ENCODE peak calls at places on chromosomes 13 and 19, in eight cellular contexts. F is WERI-Rb-1; Y is H9; Q is naive thymus-derived CD4-positive, alpha-beta T cell; C is A549; P is heart left ventricle; H is right atrium auricular region; T is pancreas. E is an unnamed sample.

GRCh38 chr13:49657241-49657641 is 28.9 kb downstream of the ARL11 start:
- DNase-seq in F (peak; percentile 78), Y (no peak), Q (no peak), C (no peak), P (no peak), H (no peak), T (no peak), E (peak; percentile 73)

GRCh38 chr13:111480976-111481375 is 160.5 kb downstream of the TEX29 start:
- DNase-seq in F (peak; percentile 5), Y (no peak), Q (no peak), C (no peak), P (no peak), H (no peak), T (no peak), E (no peak)

GRCh38 chr13:90315061-90315460 is 1032.4 kb upstream of the MIR17HG start:
- DNase-seq in F (peak; percentile 46), Y (no peak), Q (no peak), C (no peak), P (no peak), H (no peak), T (no peak), E (peak; percentile 79)

GRCh38 chr13:112803422-112803821 is 113.6 kb downstream of the ATP11A start:
- DNase-seq in F (no peak), Y (no peak), Q (no peak), C (no peak), P (no peak), H (no peak), T (no peak), E (no peak)

GRCh38 chr19:1513492-1514294 is 874 bp upstream of the ADAMTSL5 start:
- DNase-seq in F (peak; percentile 55), Y (peak; percentile 56), Q (peak; percentile 69), C (peak; percentile 39), P (no peak), H (no peak), T (peak; percentile 76), E (peak; percentile 57)

GRCh38 chr19:35262101-35262761 is 6.5 kb upstream of the USF2 start:
- DNase-seq in F (peak; percentile 5), Y (peak; percentile 23), Q (no peak), C (no peak), P (no peak), H (peak; percentile 50), T (peak; percentile 38), E (no peak)

GRCh38 chr13:33284916-33285315 is 639 bp downstream of the STARD13 start:
- DNase-seq in F (no peak), Y (no peak), Q (no peak), C (no peak), P (no peak), H (no peak), T (no peak), E (no peak)

GRCh38 chr13:48304132-48304876 is 753 bp downstream of the RB1 start:
- DNase-seq in F (no peak), Y (no peak), Q (peak; percentile 30), C (peak; percentile 6), P (peak; percentile 47), H (no peak), T (no peak), E (peak; percentile 59)

GRCh38 chr19:52936958-52937334 is 13.7 kb upstream of the ZNF888 start:
- DNase-seq in F (no peak), Y (no peak), Q (no peak), C (no peak), P (no peak), H (no peak), T (no peak), E (no peak)

GRCh38 chr13:112434032-112434431 is 57.9 kb downstream of the SPACA7 start:
- DNase-seq in F (no peak), Y (no peak), Q (no peak), C (no peak), P (no peak), H (peak; percentile 34), T (no peak), E (no peak)

DNA sequence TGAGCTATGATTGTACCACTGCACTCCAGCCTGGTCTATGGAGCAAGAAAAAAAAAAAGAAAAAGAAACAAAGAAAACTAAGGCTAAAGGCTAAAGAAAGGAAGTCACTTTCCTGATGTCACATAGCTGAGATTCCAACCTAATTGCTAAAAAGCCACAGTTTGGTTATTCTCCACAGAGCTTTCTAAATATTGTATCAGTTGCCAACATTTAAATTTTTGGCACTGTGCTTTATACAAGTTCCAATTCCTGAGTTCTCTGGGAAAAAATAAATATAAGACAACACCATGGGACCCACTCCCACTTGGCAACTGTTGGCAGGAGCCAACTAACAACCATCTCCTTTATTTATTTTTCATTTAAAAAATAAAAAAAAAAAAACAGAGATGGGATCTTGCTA is 11.2 kb upstream of the LYPD3 start:
- DNase-seq in F (no peak), Y (no peak), Q (no peak), C (no peak), P (no peak), H (no peak), T (no peak), E (no peak)
- H3K27ac ChIP-seq in F (no peak overlapping the region), Y (no peak overlapping the region), Q (peak overlapping the region; percentile 92), C (no peak overlapping the region), P (no peak overlapping the region), H (no peak overlapping the region), T (no peak overlapping the region), E (no peak overlapping the region)

DNA sequence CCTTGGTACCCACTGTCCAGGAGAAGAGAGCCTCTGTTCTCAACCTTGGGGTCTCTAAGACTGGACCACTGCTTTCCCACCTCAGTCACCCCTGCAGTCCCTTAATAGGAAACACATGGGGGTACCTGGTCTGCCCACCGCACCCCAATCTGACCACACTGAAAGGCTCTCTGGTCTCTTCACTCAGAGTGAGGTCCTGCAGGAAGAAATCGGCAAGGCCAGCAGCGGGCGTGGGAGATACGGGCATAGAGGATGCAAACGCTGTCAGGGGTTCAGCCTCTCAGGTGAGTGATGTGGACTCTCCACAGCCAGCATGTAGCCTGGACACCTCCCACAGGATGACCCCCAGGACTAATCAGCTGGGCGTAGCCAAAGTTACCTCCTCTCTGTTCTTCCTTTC is 3.5 kb downstream of the SIGLEC9 start:
- DNase-seq in F (no peak), Y (no peak), Q (no peak), C (no peak), P (no peak), H (no peak), T (no peak), E (no peak)
- H3K27ac ChIP-seq in F (no peak overlapping the region), Y (no peak overlapping the region), Q (no peak overlapping the region), C (no peak overlapping the region), P (peak overlapping the region; percentile 56), H (peak overlapping the region; percentile 16), T (no peak overlapping the region), E (no peak overlapping the region)

DNA sequence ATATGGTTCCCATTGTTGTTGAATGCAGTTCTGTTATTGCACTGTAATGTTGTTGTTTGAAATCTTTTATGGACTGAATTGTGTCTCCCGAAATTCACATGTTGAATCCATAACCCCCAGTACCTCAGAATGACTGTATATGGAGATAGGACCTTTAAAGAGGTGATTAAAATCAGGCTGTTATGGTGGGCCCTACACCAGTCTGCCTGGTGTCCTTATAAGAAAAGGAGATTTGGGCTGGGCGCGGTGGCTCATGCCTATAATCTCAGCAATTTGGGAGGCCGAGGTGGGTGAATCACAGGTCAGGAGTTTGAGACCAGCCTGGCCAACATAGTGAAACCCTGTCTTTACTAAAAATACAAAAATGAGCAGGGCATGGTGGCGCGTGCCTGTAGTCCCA is 7.4 kb downstream of the CXCL17 start:
- DNase-seq in F (no peak), Y (no peak), Q (no peak), C (no peak), P (no peak), H (no peak), T (no peak), E (no peak)
- H3K27ac ChIP-seq in F (no peak overlapping the region), Y (no peak overlapping the region), Q (no peak overlapping the region), C (no peak overlapping the region), P (no peak overlapping the region), H (no peak overlapping the region), T (no peak overlapping the region), E (no peak overlapping the region)

DNA sequence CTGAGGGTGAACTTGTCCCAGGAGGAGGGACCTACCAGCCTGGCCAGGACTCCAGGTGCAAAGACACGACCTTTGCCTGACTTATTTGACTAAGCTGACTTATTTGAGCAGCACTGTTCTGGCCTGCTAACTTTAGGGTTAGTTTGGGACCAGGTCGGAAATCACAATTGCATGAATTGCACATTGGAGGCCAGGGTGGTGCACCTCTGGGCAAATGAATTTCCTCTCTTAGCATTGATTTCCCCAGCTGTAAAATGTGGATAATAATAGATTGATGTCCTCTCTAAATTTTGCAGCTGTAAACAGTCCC is 1.4 kb upstream of the BST2 start:
- DNase-seq in F (no peak), Y (no peak), Q (no peak), C (no peak), P (no peak), H (no peak), T (no peak), E (no peak)
- H3K27ac ChIP-seq in F (no peak overlapping the region), Y (no peak overlapping the region), Q (peak overlapping the region; percentile 83), C (no peak overlapping the region), P (peak overlapping the region; percentile 86), H (peak overlapping the region; percentile 87), T (peak overlapping the region; percentile 66), E (no peak overlapping the region)

DNA sequence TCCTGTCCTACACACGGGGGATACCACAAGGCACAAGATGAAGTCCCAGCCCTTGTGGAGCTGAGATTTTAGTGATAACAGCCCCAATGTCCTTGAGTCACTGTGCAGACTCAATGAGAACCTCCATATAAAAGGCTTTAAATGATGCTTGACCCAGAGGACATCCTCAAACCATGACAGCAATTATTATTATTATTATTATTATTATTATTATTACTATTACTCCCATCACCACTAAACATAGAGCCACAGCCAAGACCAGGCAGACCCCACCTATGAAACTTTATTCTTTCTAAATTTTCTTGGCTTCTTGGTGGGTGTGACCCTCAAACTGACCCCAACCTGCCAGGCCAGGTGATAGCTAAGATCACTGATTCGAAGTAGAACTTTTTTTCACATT is 11.1 kb downstream of the C19orf47 start:
- DNase-seq in F (no peak), Y (no peak), Q (no peak), C (no peak), P (no peak), H (no peak), T (no peak), E (no peak)
- H3K27ac ChIP-seq in F (no peak overlapping the region), Y (no peak overlapping the region), Q (no peak overlapping the region), C (no peak overlapping the region), P (no peak overlapping the region), H (no peak overlapping the region), T (no peak overlapping the region), E (no peak overlapping the region)

E was measured in neural progenitor cell.